ENCODE peak calls at places on chromosomes 13 and 19, in four cellular contexts. D is fibroblast of lung, M is IMR-90, H is K562. N is an unnamed sample.

GRCh38 chr19:48992571-48993174 is 436 bp downstream of the GYS1 start:
- DNase-seq in D (no peak), M (no peak), H (no peak), N (no peak)

GRCh38 chr13:85657942-85658341 is 141.3 kb downstream of the SLITRK6 start:
- DNase-seq in D (no peak), M (no peak), H (no peak), N (no peak)

GRCh38 chr13:52428295-52428694 is 22.1 kb downstream of the VPS36 start:
- DNase-seq in D (peak; percentile 85), M (peak; percentile 70), H (peak; percentile 9), N (no peak)

GRCh38 chr13:27465611-27466010 is 15.2 kb upstream of the MTIF3 start:
- DNase-seq in D (no peak), M (no peak), H (no peak), N (no peak)

GRCh38 chr19:43470288-43470687 is 4.9 kb upstream of the LYPD3 start:
- DNase-seq in D (peak; percentile 76), M (peak; percentile 93), H (no peak), N (no peak)

GRCh38 chr13:24505756-24506155 is 6.8 kb downstream of the PARP4 start:
- DNase-seq in D (no peak), M (no peak), H (no peak), N (no peak)

GRCh38 chr19:48685583-48685982 is 10.2 kb upstream of the FUT2 start:
- DNase-seq in D (no peak), M (no peak), H (no peak), N (no peak)

GRCh38 chr19:56525214-56525860 is 13.4 kb upstream of the ZFP28 start:
- DNase-seq in D (no peak), M (no peak), H (no peak), N (no peak)

GRCh38 chr13:102400619-102401125 is 1.2 kb downstream of the FGF14 start:
- DNase-seq in D (peak; percentile 11), M (no peak), H (no peak), N (no peak)

GRCh38 chr13:22256111-22256639 is 585.3 kb downstream of the FGF9 start:
- DNase-seq in D (no peak), M (no peak), H (no peak), N (no peak)

DNA sequence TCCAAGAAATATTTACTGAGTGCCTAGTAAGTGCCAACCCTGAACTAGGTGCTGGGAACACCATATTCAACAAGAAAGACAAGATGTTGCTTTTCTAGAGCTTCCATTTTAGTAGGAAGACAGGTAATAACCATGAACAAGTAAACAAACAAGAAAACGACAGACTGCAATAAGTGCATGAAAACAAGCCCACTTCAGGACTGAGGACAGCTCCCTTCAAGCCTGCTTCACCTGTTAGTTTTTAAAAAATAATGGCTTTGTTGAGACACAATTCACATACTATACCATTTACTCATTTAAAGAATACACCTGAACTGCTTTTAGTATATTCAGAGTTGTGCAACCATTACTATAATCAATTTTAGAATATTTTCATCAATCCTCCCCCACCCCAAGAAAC is 30.4 kb downstream of the CYP4F22 start:
- DNase-seq in D (no peak), M (peak; percentile 4), H (no peak), N (no peak)
- H3K4me2 ChIP-seq in D (no peak overlapping the region), M (no peak overlapping the region), H (no peak overlapping the region), N (no peak overlapping the region)

GRCh38 chr19:16117594-16118033 is 5.9 kb downstream of the RAB8A start:
- DNase-seq in D (no peak), M (no peak), H (no peak), N (no peak)
- H3K4me1 ChIP-seq in D (peaks cover 4% of the 10 kb centered on the region), M (peaks cover 2% of the 10 kb centered on the region), H (peaks cover 2% of the 10 kb centered on the region), N (peaks cover 19% of the 10 kb centered on the region)

GRCh38 chr19:50664204-50664603 is 15.0 kb downstream of the C19orf81 start:
- DNase-seq in D (no peak), M (no peak), H (no peak), N (no peak)

GRCh38 chr19:50662442-50663279 is 13.4 kb downstream of the C19orf81 start:
- DNase-seq in D (no peak), M (no peak), H (no peak), N (no peak)

GRCh38 chr19:50661087-50661486 is 11.8 kb downstream of the C19orf81 start:
- DNase-seq in D (no peak), M (no peak), H (no peak), N (no peak)

GRCh38 chr19:50661675-50662441 is 12.6 kb downstream of the C19orf81 start:
- DNase-seq in D (no peak), M (no peak), H (no peak), N (no peak)

GRCh38 chr19:50663280-50663790 is 14.1 kb downstream of the C19orf81 start:
- DNase-seq in D (no peak), M (no peak), H (peak; percentile 60), N (no peak)
- TF ChIP-seq CTCF in D (no peak), M (peak; percentile 17), H (peak; percentile 42), N (peak; percentile 22)

DNA sequence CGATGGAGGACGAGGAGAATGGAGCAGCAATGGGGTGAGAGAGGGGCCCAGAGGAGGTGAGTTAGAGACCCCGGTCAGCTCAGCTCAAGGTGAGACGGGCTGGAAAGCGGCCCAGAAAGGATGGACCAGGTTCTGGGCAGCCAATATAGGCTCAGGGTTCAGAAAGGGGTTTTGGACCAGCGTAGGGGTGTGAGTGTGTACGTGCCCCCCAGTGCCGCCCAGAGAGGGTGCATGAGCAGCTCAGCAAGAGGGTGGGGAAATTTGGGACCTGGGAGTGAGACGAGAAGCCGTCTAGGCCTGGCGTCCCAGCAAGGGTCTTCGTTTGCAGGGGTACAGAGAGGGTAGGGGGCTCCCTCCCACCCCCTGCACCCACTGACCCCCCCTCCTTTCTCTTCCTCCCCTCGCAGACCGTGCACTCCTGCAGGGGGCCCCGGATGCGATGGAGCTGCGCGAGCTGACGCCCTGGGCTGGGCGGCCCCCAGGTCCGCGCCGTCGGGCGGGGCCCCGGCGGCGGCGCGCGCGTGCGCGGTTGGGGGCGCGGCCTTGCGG is 12.1 kb downstream of the FUT6 start:
- DNase-seq in D (no peak), M (no peak), H (no peak), N (no peak)
- H3K4me2 ChIP-seq in D (no peak overlapping the region), M (peak overlapping the region; percentile 46), H (peak overlapping the region; percentile 98), N (peak overlapping the region; percentile 5)

GRCh38 chr19:1753730-1754442 is 580 bp downstream of the ONECUT3 start:
- DNase-seq in D (no peak), M (no peak), H (no peak), N (no peak)
- H3K4me1 ChIP-seq in D (no peaks in the 10 kb centered on the region), M (no peaks in the 10 kb centered on the region), H (peaks cover 72% of the 10 kb centered on the region), N (peaks cover 11% of the 10 kb centered on the region)

GRCh38 chr13:30963794-30964193 is 31.3 kb downstream of the TEX26 start:
- DNase-seq in D (peak; percentile 18), M (peak; percentile 29), H (no peak), N (no peak)

GRCh38 chr13:30957258-30957943 is 24.9 kb downstream of the TEX26 start:
- DNase-seq in D (no peak), M (no peak), H (no peak), N (no peak)

DNA sequence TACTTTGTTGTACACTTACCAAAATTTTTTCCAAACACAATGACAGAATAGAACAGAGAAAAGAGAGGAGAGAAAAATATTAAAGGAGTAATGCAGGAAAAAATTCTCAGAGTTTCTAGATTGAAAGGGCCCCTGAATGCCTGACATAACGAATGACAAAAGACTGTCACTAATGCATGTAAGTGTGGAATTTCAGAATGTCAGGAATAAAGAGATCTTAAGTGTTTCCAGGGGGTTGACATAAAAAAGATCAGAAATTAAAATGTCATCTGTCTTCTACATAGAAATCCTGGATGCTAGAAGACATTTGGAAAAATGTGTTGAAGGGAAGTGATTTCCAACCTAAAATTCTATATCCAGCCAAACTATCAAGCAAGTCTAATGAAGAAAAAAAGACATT is 27.2 kb downstream of the TEX26 start:
- DNase-seq in D (no peak), M (no peak), H (no peak), N (no peak)
- TF ChIP-seq CTCF in D (no peak), M (no peak), H (no peak), N (no peak)

N was measured in keratinocyte.